ENCODE peak calls at places on chromosome 1, in eight cellular contexts. C, O, X, Z, L, P, Q and M are unnamed samples.

GRCh38 chr1:230156536-230156935 is 89.5 kb downstream of the GALNT2 start:
- DNase-seq in C (no peak), O (no peak), X (no peak), Z (no peak), L (no peak), P (no peak), Q (no peak), M (no peak)

GRCh38 chr1:28812669-28813468 is 899 bp downstream of the OPRD1 start:
- DNase-seq in C (no peak), O (no peak), X (no peak), Z (no peak), L (no peak), P (no peak), Q (no peak), M (no peak)

GRCh38 chr1:186404454-186405051 is 28.9 kb downstream of the ODR4 start:
- DNase-seq in C (peak; percentile 43), O (no peak), X (peak; percentile 13), Z (peak; percentile 91), L (no peak), P (peak; percentile 39), Q (peak; percentile 67), M (no peak)

GRCh38 chr1:17192394-17193221 is 12.3 kb upstream of the PADI1 start:
- DNase-seq in C (no peak), O (peak; percentile 7), X (no peak), Z (peak; percentile 34), L (no peak), P (no peak), Q (no peak), M (no peak)

GRCh38 chr1:21914468-21914867 is 22.6 kb downstream of the HSPG2 start:
- DNase-seq in C (no peak), O (no peak), X (no peak), Z (no peak), L (no peak), P (no peak), Q (no peak), M (no peak)

GRCh38 chr1:213779228-213779627 is 208.5 kb upstream of the PROX1 start:
- DNase-seq in C (peak; percentile 5), O (no peak), X (peak; percentile 20), Z (no peak), L (no peak), P (no peak), Q (no peak), M (no peak)

GRCh38 chr1:25028587-25028909 is 98.5 kb upstream of the RUNX3 start:
- DNase-seq in C (no peak), O (no peak), X (no peak), Z (no peak), L (no peak), P (no peak), Q (no peak), M (no peak)

GRCh38 chr1:241551759-241552638 is 19.8 kb downstream of the KMO start:
- DNase-seq in C (no peak), O (peak; percentile 50), X (no peak), Z (peak; percentile 6), L (peak; percentile 20), P (no peak), Q (no peak), M (no peak)

GRCh38 chr1:23791434-23792047 is 596 bp downstream of the LYPLA2 start:
- DNase-seq in C (no peak), O (peak; percentile 56), X (no peak), Z (peak; percentile 32), L (no peak), P (peak; percentile 47), Q (no peak), M (no peak)

GRCh38 chr1:101253976-101254660 is 17.3 kb downstream of the S1PR1 start:
- DNase-seq in C (no peak), O (no peak), X (no peak), Z (peak; percentile 62), L (no peak), P (no peak), Q (no peak), M (no peak)

GRCh38 chr1:183287191-183287675 is 101.2 kb downstream of the LAMC2 start:
- DNase-seq in C (no peak), O (no peak), X (no peak), Z (peak; percentile 94), L (peak; percentile 36), P (peak; percentile 70), Q (no peak), M (no peak)

GRCh38 chr1:202207292-202207691 is 13.7 kb downstream of the LGR6 start:
- DNase-seq in C (no peak), O (no peak), X (no peak), Z (peak; percentile 86), L (no peak), P (no peak), Q (peak; percentile 37), M (no peak)

GRCh38 chr1:202203238-202204039 is 9.8 kb downstream of the LGR6 start:
- DNase-seq in C (no peak), O (no peak), X (no peak), Z (no peak), L (no peak), P (no peak), Q (no peak), M (no peak)

GRCh38 chr1:202204065-202204464 is 10.5 kb downstream of the LGR6 start:
- DNase-seq in C (no peak), O (no peak), X (no peak), Z (no peak), L (no peak), P (no peak), Q (no peak), M (no peak)

GRCh38 chr1:202208458-202208857 is 14.9 kb downstream of the LGR6 start:
- DNase-seq in C (no peak), O (no peak), X (no peak), Z (no peak), L (no peak), P (no peak), Q (no peak), M (no peak)

GRCh38 chr1:202205523-202206190 is 12.1 kb downstream of the LGR6 start:
- DNase-seq in C (no peak), O (no peak), X (no peak), Z (peak; percentile 15), L (no peak), P (no peak), Q (no peak), M (no peak)
- TF ChIP-seq CTCF in C (no peak), O (no peak), X (no peak), Z (peak; percentile 43), L (no peak), P (peak; percentile 39), Q (peak; percentile 28), M (peak; percentile 16)

DNA sequence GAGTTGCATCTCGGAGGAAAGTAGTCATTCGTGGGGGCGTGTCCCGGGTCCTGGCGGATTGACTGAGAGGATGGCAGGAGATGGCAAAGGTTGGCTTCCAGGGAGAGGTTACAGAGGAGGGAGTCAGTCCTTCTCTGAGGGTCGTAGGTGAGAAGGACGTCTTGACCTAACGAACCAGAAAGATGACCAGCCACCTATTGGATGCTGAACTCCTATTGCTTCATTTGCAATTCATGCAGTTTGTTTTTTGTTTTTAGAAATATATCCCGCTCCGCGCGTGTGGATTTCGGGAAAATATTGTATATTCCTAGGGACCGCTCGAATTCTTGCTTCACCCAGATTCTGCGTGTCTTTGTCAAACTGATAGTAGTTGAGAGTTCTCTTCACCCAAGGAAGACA is 527 bp downstream of the DISP1 start:
- DNase-seq in C (peak; percentile 60), O (no peak), X (peak; percentile 53), Z (no peak), L (no peak), P (peak; percentile 35), Q (no peak), M (no peak)
- TF ChIP-seq CTCF in C (no peak), O (no peak), X (no peak), Z (no peak), L (no peak), P (no peak), Q (no peak), M (no peak)

GRCh38 chr1:192491804-192492554 is 83.6 kb upstream of the RGS1 start:
- DNase-seq in C (no peak), O (no peak), X (no peak), Z (peak; percentile 20), L (no peak), P (no peak), Q (no peak), M (no peak)

GRCh38 chr1:192489748-192490147 is 85.8 kb upstream of the RGS1 start:
- DNase-seq in C (no peak), O (no peak), X (peak; percentile 64), Z (peak; percentile 95), L (no peak), P (peak; percentile 13), Q (peak; percentile 91), M (no peak)

GRCh38 chr1:192489046-192489445 is 86.5 kb upstream of the RGS1 start:
- DNase-seq in C (no peak), O (no peak), X (no peak), Z (no peak), L (no peak), P (no peak), Q (peak; percentile 96), M (no peak)

GRCh38 chr1:192485692-192486436 is 89.7 kb upstream of the RGS1 start:
- DNase-seq in C (no peak), O (no peak), X (peak; percentile 71), Z (peak; percentile 98), L (peak; percentile 36), P (no peak), Q (peak; percentile 96), M (no peak)

DNA sequence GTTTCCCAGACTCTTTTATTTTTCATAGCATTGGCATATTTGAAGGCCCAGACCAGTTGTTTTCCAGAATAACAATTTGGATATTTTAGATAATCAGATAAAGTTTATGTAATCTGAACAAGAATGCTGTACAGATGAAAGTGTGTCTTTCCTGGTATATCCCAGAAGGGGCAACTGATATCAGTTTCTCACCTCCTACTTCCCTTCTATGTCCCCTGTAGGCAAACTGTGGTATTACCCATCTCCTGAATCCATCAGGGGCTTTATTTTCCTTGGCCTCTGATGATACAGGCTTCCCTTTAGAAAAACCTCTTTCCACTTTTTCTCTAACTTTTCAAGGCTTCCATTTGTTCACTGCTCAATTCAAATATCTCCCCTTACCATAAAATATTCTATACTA is 87.5 kb upstream of the RGS1 start:
- DNase-seq in C (no peak), O (no peak), X (no peak), Z (no peak), L (no peak), P (no peak), Q (no peak), M (no peak)
- TF ChIP-seq CTCF in C (no peak), O (no peak), X (no peak), Z (peak; percentile 26), L (no peak), P (no peak), Q (peak; percentile 24), M (peak; percentile 40)

DNA sequence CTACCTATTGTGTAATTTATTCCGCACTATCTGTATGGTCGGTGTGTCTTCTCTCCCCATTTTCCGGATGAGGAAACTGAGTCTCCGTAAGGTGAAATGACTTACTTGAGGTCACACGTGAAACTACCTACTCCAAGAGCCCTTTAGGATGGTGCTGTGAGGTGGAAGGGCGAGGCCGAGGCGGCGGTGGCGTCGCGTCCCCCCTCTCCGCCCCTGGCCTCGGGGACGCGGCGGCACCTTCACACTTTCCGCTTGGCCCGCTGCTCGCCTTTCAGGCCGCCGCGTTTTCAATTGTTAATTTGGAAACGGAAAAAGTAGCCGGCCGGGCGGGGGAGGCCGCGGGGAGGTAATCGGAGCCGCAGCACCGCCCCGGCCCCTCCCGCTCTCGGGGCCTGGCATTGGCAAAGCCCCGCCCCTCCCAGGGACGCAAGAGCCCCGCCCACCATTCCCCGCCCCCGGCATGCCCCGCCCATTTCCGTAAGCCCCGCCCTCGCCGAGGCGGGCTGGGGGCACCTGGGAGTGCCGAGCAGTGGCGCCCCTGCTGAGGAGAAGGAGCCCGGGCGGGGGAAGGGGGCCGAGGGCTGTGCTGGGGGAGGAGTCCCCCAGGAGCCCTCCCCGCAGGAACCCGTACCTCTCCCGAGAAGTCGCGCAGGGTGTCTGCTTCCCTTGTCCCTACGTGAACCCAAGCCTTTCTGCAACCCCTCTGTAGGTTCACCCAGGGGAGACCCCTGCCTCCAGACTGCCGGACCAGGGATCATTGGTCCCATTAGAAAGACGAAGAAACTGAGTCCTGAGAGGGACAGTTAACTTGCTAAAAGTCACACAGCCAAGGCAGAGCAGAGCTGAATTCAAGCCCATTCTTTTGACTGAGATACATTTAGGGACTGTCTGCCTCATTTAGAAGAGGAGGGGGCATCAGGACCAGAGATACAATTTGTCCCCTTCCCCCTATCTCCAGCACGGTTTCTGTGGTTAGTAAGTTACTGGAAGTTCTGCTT is 18.8 kb downstream of the KCNQ4 start:
- DNase-seq in C (peak; percentile 42), O (peak; percentile 88), X (peak; percentile 74), Z (peak; percentile 84), L (peak; percentile 87), P (peak; percentile 90), Q (peak; percentile 9), M (peak; percentile 50)
- TF ChIP-seq CTCF in C (no peak), O (no peak), X (no peak), Z (no peak), L (no peak), P (no peak), Q (no peak), M (no peak)